ENCODE peak calls at places on chromosomes 1 and 21, in four cellular contexts. Y is mesenchymal stem cell, C is H9, V is IMR-90. Q is an unnamed sample.

GRCh38 chr1:7615138-7615537 is 156.0 kb upstream of the VAMP3 start:
- DNase-seq in Y (no peak), C (no peak), V (no peak), Q (no peak)

GRCh38 chr1:174874337-174875053 is 125.3 kb upstream of the CACYBP start:
- DNase-seq in Y (peak), C (peak), V (no peak), Q (no peak)

GRCh38 chr21:41663805-41664788 is 102.8 kb downstream of the RIPK4 start:
- DNase-seq in Y (peak), C (no peak), V (peak), Q (peak)

GRCh38 chr1:216075339-216075738 is 347.9 kb downstream of the USH2A start:
- DNase-seq in Y (peak), C (peak), V (peak), Q (no peak)

GRCh38 chr1:230797376-230798186 is 50.4 kb downstream of the CAPN9 start:
- DNase-seq in Y (peak), C (peak), V (peak), Q (peak)

GRCh38 chr1:205950280-205950679 is 7.0 kb upstream of the SLC26A9 start:
- DNase-seq in Y (no peak), C (no peak), V (peak), Q (no peak)

GRCh38 chr1:116873680-116874271 is 35.9 kb upstream of the PTGFRN start:
- DNase-seq in Y (no peak), C (no peak), V (no peak), Q (no peak)

GRCh38 chr1:241828576-241828975 is 19.4 kb upstream of the EXO1 start:
- DNase-seq in Y (no peak), C (no peak), V (peak), Q (no peak)

GRCh38 chr21:35394634-35395369 is 345.7 kb upstream of the RUNX1 start:
- DNase-seq in Y (no peak), C (no peak), V (no peak), Q (no peak)

GRCh38 chr1:167824163-167824794 is 89.7 kb downstream of the ADCY10 start:
- DNase-seq in Y (no peak), C (no peak), V (no peak), Q (no peak)

GRCh38 chr1:143691400-143691891 is 280.3 kb downstream of the FAM72C start:
- DNase-seq in Y (no peak), C (no peak), V (peak), Q (no peak)

GRCh38 chr1:117312453-117313138 is 54.7 kb upstream of the MAN1A2 start:
- DNase-seq in Y (peak), C (no peak), V (peak), Q (no peak)

GRCh38 chr1:160681067-160681890 is 30.3 kb downstream of the CD48 start:
- DNase-seq in Y (peak), C (peak), V (peak), Q (peak)

GRCh38 chr1:117500584-117500983 is 105.3 kb upstream of the TENT5C start:
- DNase-seq in Y (no peak), C (no peak), V (no peak), Q (no peak)

GRCh38 chr1:186054932-186055331 is 320.1 kb downstream of the TPR start:
- DNase-seq in Y (no peak), C (no peak), V (no peak), Q (no peak)

GRCh38 chr1:52400131-52400530 is 4.1 kb downstream of the ORC1 start:
- DNase-seq in Y (no peak), C (no peak), V (no peak), Q (no peak)

GRCh38 chr21:30478015-30478414 is 2.2 kb downstream of the KRTAP19-1 start:
- DNase-seq in Y (no peak), C (no peak), V (no peak), Q (no peak)

GRCh38 chr1:153251988-153252387 is 7.5 kb upstream of the LORICRIN start:
- DNase-seq in Y (no peak), C (no peak), V (no peak), Q (no peak)

GRCh38 chr1:45913183-45913924 is 109.9 kb downstream of the MAST2 start:
- DNase-seq in Y (peak), C (no peak), V (peak), Q (no peak)

GRCh38 chr1:71093938-71094337 is 13.1 kb upstream of the ZRANB2 start:
- DNase-seq in Y (peak), C (no peak), V (peak), Q (no peak)

GRCh38 chr1:156464335-156464734 is 36.2 kb downstream of the MEF2D start:
- DNase-seq in Y (no peak), C (no peak), V (peak), Q (no peak)

GRCh38 chr1:201396859-201397464 is 2.2 kb downstream of the LAD1 start:
- DNase-seq in Y (no peak), C (no peak), V (no peak), Q (no peak)

GRCh38 chr1:235102993-235103411 is 25.6 kb downstream of the TOMM20 start:
- DNase-seq in Y (no peak), C (no peak), V (no peak), Q (no peak)

GRCh38 chr1:36514501-36514900 is 31.8 kb upstream of the CSF3R start:
- DNase-seq in Y (no peak), C (no peak), V (no peak), Q (no peak)

GRCh38 chr1:156807627-156808026 is 9.0 kb downstream of the SH2D2A start:
- DNase-seq in Y (no peak), C (no peak), V (no peak), Q (no peak)

GRCh38 chr1:118951270-118951936 is 36.7 kb downstream of the TBX15 start:
- DNase-seq in Y (no peak), C (no peak), V (no peak), Q (no peak)

GRCh38 chr1:59025898-59026426 is 242.1 kb upstream of the JUN start:
- DNase-seq in Y (peak), C (no peak), V (peak), Q (no peak)

GRCh38 chr1:239723821-239724367 is 337.5 kb downstream of the CHRM3 start:
- DNase-seq in Y (no peak), C (no peak), V (no peak), Q (no peak)

GRCh38 chr1:182624582-182624981 is 20.4 kb upstream of the RGS16 start:
- DNase-seq in Y (no peak), C (no peak), V (no peak), Q (no peak)

GRCh38 chr1:194338241-194338948 is 1152.0 kb upstream of the B3GALT2 start:
- DNase-seq in Y (no peak), C (no peak), V (peak), Q (no peak)

GRCh38 chr1:39657402-39657801 is 14.5 kb downstream of the NT5C1A start:
- DNase-seq in Y (peak), C (no peak), V (peak), Q (no peak)

GRCh38 chr1:228938248-228938891 is 203.1 kb downstream of the RHOU start:
- DNase-seq in Y (peak), C (no peak), V (no peak), Q (no peak)

GRCh38 chr1:228936881-228937280 is 201.6 kb downstream of the RHOU start:
- DNase-seq in Y (no peak), C (no peak), V (no peak), Q (no peak)

GRCh38 chr1:228935855-228936727 is 200.8 kb downstream of the RHOU start:
- DNase-seq in Y (no peak), C (no peak), V (no peak), Q (no peak)

GRCh38 chr1:228937851-228938247 is 202.6 kb downstream of the RHOU start:
- DNase-seq in Y (no peak), C (no peak), V (no peak), Q (no peak)

GRCh38 chr1:228937351-228937750 is 202.1 kb downstream of the RHOU start:
- DNase-seq in Y (no peak), C (no peak), V (no peak), Q (no peak)
- H2BK5ac ChIP-seq in Y (no peak), C (no peak), V (no peak), Q (no peak)

GRCh38 chr1:225424562-225425210 is 3.2 kb downstream of the LBR start:
- DNase-seq in Y (peak), C (no peak), V (peak), Q (no peak)
- H2BK5ac ChIP-seq in Y (peak), C (no peak), V (peak), Q (no peak)

DNA sequence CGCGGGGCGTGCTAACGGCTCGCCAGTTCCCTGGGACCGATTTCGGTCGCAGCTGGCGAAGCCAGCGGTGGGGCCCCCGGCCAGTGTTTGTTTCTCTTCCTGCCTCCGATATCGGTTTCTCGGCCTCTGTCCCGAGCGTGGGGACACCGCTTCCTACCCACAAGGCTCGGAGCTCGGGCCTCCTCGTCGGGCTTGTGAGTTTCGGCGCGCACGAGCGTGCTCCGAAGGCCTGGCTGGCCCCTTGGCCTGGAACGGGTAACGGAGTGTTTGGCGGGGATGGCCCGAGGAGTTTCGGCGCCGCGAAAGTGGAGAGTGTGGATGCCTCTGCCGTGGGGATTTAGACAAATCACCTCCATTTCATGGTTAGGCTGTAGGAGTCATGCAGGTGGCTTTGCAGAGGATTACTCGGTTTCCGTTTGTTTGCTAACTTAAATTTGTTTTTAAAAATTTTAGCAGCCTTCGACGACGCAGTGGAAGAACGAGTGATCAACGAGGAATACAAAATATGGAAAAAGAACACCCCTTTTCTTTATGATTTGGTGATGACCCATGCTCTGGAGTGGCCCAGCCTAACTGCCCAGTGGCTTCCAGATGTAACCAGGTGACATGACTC is 559 bp downstream of the RBBP4 start:
- DNase-seq in Y (no peak), C (no peak), V (no peak), Q (no peak)
- H2BK5ac ChIP-seq in Y (peak), C (peak), V (peak), Q (peak)

GRCh38 chr1:154405762-154406571 is 824 bp downstream of the IL6R start:
- DNase-seq in Y (peak), C (no peak), V (peak), Q (peak)

GRCh38 chr1:154403983-154404382 is 1.2 kb upstream of the IL6R start:
- DNase-seq in Y (no peak), C (no peak), V (no peak), Q (no peak)

GRCh38 chr1:154404984-154405761 is at the start of gene IL6R:
- DNase-seq in Y (peak), C (peak), V (peak), Q (peak)

GRCh38 chr1:154403300-154403943 is 1.7 kb upstream of the IL6R start:
- DNase-seq in Y (no peak), C (no peak), V (no peak), Q (no peak)

GRCh38 chr1:154404511-154404931 is 622 bp upstream of the IL6R start:
- DNase-seq in Y (no peak), C (no peak), V (no peak), Q (no peak)
- H2BK5ac ChIP-seq in Y (no peak), C (no peak), V (no peak), Q (no peak)

GRCh38 chr1:237164406-237165352 is 122.7 kb downstream of the RYR2 start:
- DNase-seq in Y (no peak), C (no peak), V (no peak), Q (no peak)
- H2BK5ac ChIP-seq in Y (no peak), C (no peak), V (no peak), Q (no peak)

GRCh38 chr21:31733521-31734149 is 1.7 kb upstream of the SCAF4 start:
- DNase-seq in Y (no peak), C (no peak), V (peak), Q (no peak)
- H2BK5ac ChIP-seq in Y (no peak), C (no peak), V (no peak), Q (no peak)

GRCh38 chr1:8911416-8912309 is 33.2 kb upstream of the ENO1 start:
- DNase-seq in Y (no peak), C (peak), V (no peak), Q (no peak)

GRCh38 chr1:8913457-8913856 is 32.2 kb upstream of the CA6 start:
- DNase-seq in Y (no peak), C (no peak), V (no peak), Q (no peak)

GRCh38 chr1:8915446-8915845 is 30.2 kb upstream of the CA6 start:
- DNase-seq in Y (no peak), C (no peak), V (no peak), Q (peak)

GRCh38 chr1:8910914-8911313 is 32.4 kb upstream of the ENO1 start:
- DNase-seq in Y (peak), C (no peak), V (peak), Q (no peak)

GRCh38 chr1:8914471-8914870 is 31.2 kb upstream of the CA6 start:
- DNase-seq in Y (no peak), C (no peak), V (no peak), Q (no peak)
- H2BK5ac ChIP-seq in Y (no peak), C (no peak), V (no peak), Q (no peak)

GRCh38 chr1:162709132-162709860 is 77.0 kb downstream of the DDR2 start:
- DNase-seq in Y (no peak), C (no peak), V (no peak), Q (no peak)
- H2BK5ac ChIP-seq in Y (no peak), C (no peak), V (peak), Q (no peak)

GRCh38 chr1:218315638-218316037 is 29.5 kb upstream of the TGFB2 start:
- DNase-seq in Y (peak), C (no peak), V (peak), Q (no peak)
- H2BK5ac ChIP-seq in Y (no peak), C (no peak), V (peak), Q (no peak)

GRCh38 chr1:234093107-234093506 is 188.6 kb downstream of the SLC35F3 start:
- DNase-seq in Y (no peak), C (no peak), V (no peak), Q (no peak)
- H2BK5ac ChIP-seq in Y (no peak), C (no peak), V (no peak), Q (no peak)